ENCODE peak calls at places on chromosomes 1 and 21, in five cellular contexts. Z is tibial nerve, B is tibial artery, O is HepG2, A is psoas muscle. H is an unnamed sample.

GRCh38 chr21:25963186-25963585 is 207.4 kb downstream of the APP start:
- DNase-seq in Z (no peak), B (no peak), O (no peak), A (no peak), H (no peak)

GRCh38 chr1:53572061-53572801 is 113.0 kb downstream of the DMRTB1 start:
- DNase-seq in Z (no peak), B (peak; percentile 18), O (no peak), A (no peak), H (peak; percentile 32)

GRCh38 chr1:64516803-64517568 is 47.1 kb downstream of the CACHD1 start:
- DNase-seq in Z (no peak), B (no peak), O (no peak), A (no peak), H (no peak)

GRCh38 chr1:8011016-8011415 is 15.1 kb downstream of the ERRFI1 start:
- DNase-seq in Z (no peak), B (no peak), O (no peak), A (peak; percentile 89), H (no peak)

GRCh38 chr1:111234866-111235265 is 7.4 kb downstream of the CHI3L2 start:
- DNase-seq in Z (no peak), B (no peak), O (no peak), A (no peak), H (no peak)

GRCh38 chr1:61925591-61926298 is 183.5 kb downstream of the PATJ start:
- DNase-seq in Z (no peak), B (no peak), O (no peak), A (no peak), H (peak; percentile 20)

GRCh38 chr1:25467616-25468015 is 36.9 kb downstream of the MACO1 start:
- DNase-seq in Z (no peak), B (no peak), O (no peak), A (no peak), H (no peak)

GRCh38 chr1:157150631-157151030 is 12.4 kb upstream of the ETV3 start:
- DNase-seq in Z (no peak), B (no peak), O (no peak), A (no peak), H (no peak)

GRCh38 chr1:33178836-33179439 is 2.9 kb downstream of the TRIM62 start:
- DNase-seq in Z (no peak), B (no peak), O (no peak), A (no peak), H (no peak)

GRCh38 chr1:184031127-184032107 is 6.1 kb downstream of the COLGALT2 start:
- DNase-seq in Z (no peak), B (no peak), O (no peak), A (no peak), H (no peak)

GRCh38 chr1:3775498-3776230 is 3.1 kb downstream of the SMIM1 start:
- DNase-seq in Z (no peak), B (no peak), O (peak; percentile 94), A (peak; percentile 73), H (no peak)
- TF ChIP-seq CTCF in Z (no peak), B (no peak), O (peak; percentile 97), A (peak; percentile 21), H (no peak)

DNA sequence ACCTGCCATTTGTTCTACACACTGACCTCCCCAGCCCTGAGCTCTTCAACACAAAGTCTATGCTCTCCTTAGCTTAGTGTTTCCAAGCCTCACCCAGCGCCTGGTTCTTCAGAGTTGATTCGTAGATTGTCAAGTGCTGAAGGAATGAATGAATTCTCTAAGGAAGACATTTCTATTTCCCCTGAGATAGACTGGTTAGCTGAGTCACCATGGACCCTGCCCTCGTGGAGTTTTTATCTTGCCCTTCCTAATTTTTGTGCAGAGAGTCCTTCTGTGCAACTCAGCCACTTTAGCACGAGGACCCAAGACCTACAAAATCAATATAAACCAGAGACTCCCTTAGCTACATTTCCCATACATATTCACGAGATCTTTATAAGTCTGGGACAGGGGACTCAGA is 2.6 kb upstream of the CD244 start:
- DNase-seq in Z (no peak), B (no peak), O (no peak), A (no peak), H (no peak)
- H3K4me1 ChIP-seq in Z (no peaks in the 10 kb centered on the region), B (no peaks in the 10 kb centered on the region), O (peaks cover 35% of the 10 kb centered on the region), A (no peaks in the 10 kb centered on the region), H (peaks cover 46% of the 10 kb centered on the region)

GRCh38 chr1:116089870-116090269 is 21.3 kb upstream of the MAB21L3 start:
- DNase-seq in Z (no peak), B (no peak), O (no peak), A (no peak), H (no peak)

GRCh38 chr1:116095027-116095426 is 16.2 kb upstream of the MAB21L3 start:
- DNase-seq in Z (no peak), B (no peak), O (no peak), A (no peak), H (no peak)

GRCh38 chr1:116091083-116091482 is 20.1 kb upstream of the MAB21L3 start:
- DNase-seq in Z (no peak), B (no peak), O (no peak), A (no peak), H (no peak)

GRCh38 chr1:116096013-116096618 is 15.1 kb upstream of the MAB21L3 start:
- DNase-seq in Z (no peak), B (no peak), O (peak; percentile 12), A (no peak), H (no peak)

GRCh38 chr1:116092752-116093489 is 18.3 kb upstream of the MAB21L3 start:
- DNase-seq in Z (no peak), B (no peak), O (no peak), A (no peak), H (no peak)
- H3K9me3 ChIP-seq in Z (peaks cover 3% of the 10 kb centered on the region), B (peaks cover 5% of the 10 kb centered on the region), O (peaks cover 18% of the 10 kb centered on the region), A (peaks cover 30% of the 10 kb centered on the region), H (peaks cover 8% of the 10 kb centered on the region)

DNA sequence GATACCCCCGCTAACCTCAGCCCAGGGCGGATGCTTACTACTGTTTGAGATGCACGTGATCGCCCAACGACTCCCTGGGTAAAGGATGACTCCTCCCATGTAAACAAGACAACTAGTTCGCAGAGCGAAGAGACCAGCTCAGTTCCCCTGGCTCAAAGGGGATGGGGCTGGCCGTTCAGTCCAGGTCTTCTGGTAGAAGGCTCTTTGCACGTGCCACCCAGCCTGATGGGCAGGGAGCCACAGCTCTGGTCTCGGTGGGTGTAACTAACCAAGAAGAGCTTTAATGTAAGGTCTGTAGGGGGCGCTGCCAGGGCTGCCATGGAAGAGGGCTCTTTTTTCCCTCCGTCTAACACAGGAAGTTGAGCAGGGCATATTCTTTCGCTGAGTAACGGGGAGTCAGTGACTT is 49.4 kb upstream of the PARP1 start:
- DNase-seq in Z (no peak), B (no peak), O (no peak), A (no peak), H (no peak)
- TF ChIP-seq CTCF in Z (no peak), B (no peak), O (no peak), A (no peak), H (no peak)

GRCh38 chr1:28108006-28108405 is 19.6 kb upstream of the EYA3 start:
- DNase-seq in Z (no peak), B (no peak), O (no peak), A (no peak), H (no peak)

GRCh38 chr1:28109639-28110038 is 21.2 kb upstream of the EYA3 start:
- DNase-seq in Z (no peak), B (no peak), O (no peak), A (no peak), H (no peak)

GRCh38 chr1:28112388-28113311 is 24.2 kb upstream of the EYA3 start:
- DNase-seq in Z (no peak), B (peak; percentile 55), O (peak; percentile 46), A (no peak), H (no peak)

GRCh38 chr1:28111157-28111556 is 22.7 kb upstream of the EYA3 start:
- DNase-seq in Z (no peak), B (no peak), O (no peak), A (no peak), H (no peak)

DNA sequence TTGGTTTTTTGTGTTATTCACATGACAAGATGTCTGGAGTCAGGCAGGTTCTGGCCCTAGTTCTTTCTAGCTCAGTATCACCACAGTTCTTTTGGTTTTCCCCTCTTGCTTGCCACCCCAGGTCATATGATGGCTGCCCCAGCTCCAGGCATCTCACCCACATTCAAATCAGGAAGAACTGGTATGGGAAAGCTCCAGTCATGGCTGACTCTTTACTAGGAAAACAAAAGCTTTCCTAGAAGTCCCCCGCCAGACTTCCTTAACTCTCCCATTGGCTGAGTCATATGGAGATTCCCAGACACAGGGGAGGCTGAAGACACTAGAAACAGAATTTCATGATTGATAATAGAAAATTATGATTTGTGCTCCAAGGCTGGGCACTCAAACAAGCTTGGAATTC is 22.1 kb upstream of the EYA3 start:
- DNase-seq in Z (no peak), B (no peak), O (no peak), A (no peak), H (no peak)
- H3K4me1 ChIP-seq in Z (no peaks in the 10 kb centered on the region), B (no peaks in the 10 kb centered on the region), O (peaks cover 16% of the 10 kb centered on the region), A (no peaks in the 10 kb centered on the region), H (no peaks in the 10 kb centered on the region)

GRCh38 chr1:248779350-248779749 is 23.8 kb upstream of the LYPD8 start:
- DNase-seq in Z (no peak), B (no peak), O (no peak), A (no peak), H (no peak)

GRCh38 chr1:248775496-248775895 is 19.9 kb upstream of the LYPD8 start:
- DNase-seq in Z (no peak), B (no peak), O (no peak), A (no peak), H (peak; percentile 20)
- H3K9me3 ChIP-seq in Z (no peaks in the 10 kb centered on the region), B (peaks cover 11% of the 10 kb centered on the region), O (no peaks in the 10 kb centered on the region), A (no peaks in the 10 kb centered on the region), H (peaks cover 7% of the 10 kb centered on the region)

H was measured in Caco-2.